ENCODE peak calls at places on chromosomes 4 and X, in ten cellular contexts. Y is psoas muscle, O is stomach, S is IMR-90, W is neural progenitor cell, T is cardiac muscle cell, C is testis, U is thoracic aorta, Z is left lung, L is PC-3. N is an unnamed sample.

GRCh38 chr4:81687470-81687869 is 215.8 kb upstream of the RASGEF1B start:
- DNase-seq in Z (no peak), O (no peak), U (no peak), C (no peak), T (no peak), S (no peak), L (no peak), Y (no peak), W (no peak), N (no peak)

GRCh38 chrX:22135171-22135711 is 103.1 kb downstream of the PHEX start:
- DNase-seq in T (peak), O (no peak), C (no peak), W (no peak), L (peak), U (no peak), Z (no peak), S (peak), Y (no peak), N (no peak)

GRCh38 chrX:69556094-69557011 is 52.2 kb downstream of the NALF2 start:
- DNase-seq in W (no peak), T (peak), S (no peak), U (no peak), C (peak), O (no peak), Y (no peak), Z (no peak), L (peak), N (no peak)

GRCh38 chr4:8644966-8645752 is 52.6 kb downstream of the CPZ start:
- DNase-seq in C (no peak), T (no peak), U (no peak), Y (no peak), Z (peak), L (no peak), W (no peak), O (peak), S (no peak), N (no peak)

GRCh38 chrX:103722505-103722904 is 11.8 kb downstream of the TMEM31 start:
- DNase-seq in T (no peak), Z (no peak), L (no peak), Y (no peak), S (peak), W (no peak), U (no peak), O (no peak), C (peak), N (no peak)

GRCh38 chrX:105260291-105261043 is 40.0 kb upstream of the TEX13A start:
- DNase-seq in W (no peak), L (no peak), O (no peak), U (no peak), S (no peak), Y (no peak), T (no peak), Z (no peak), C (peak), N (peak)

GRCh38 chr4:80268081-80268823 is 1.8 kb downstream of the FGF5 start:
- DNase-seq in O (no peak), T (peak), L (no peak), Z (peak), C (no peak), U (no peak), Y (no peak), W (peak), S (peak), N (no peak)

GRCh38 chr4:186351672-186352194 is 85.7 kb downstream of the F11 start:
- DNase-seq in C (no peak), L (no peak), U (no peak), S (no peak), O (no peak), W (no peak), Z (no peak), Y (no peak), T (no peak), N (no peak)

GRCh38 chr4:89914609-89915008 is 20.0 kb downstream of the MMRN1 start:
- DNase-seq in S (no peak), Y (no peak), U (no peak), O (no peak), W (no peak), T (no peak), C (no peak), L (peak), Z (no peak), N (no peak)

GRCh38 chrX:119870626-119871131 is 854 bp downstream of the RNF113A start:
- DNase-seq in W (peak), S (peak), Y (no peak), C (peak), L (peak), Z (no peak), T (peak), O (no peak), U (no peak), N (no peak)

GRCh38 chrX:16786791-16787735 is 797 bp downstream of the TXLNG start:
- DNase-seq in Y (peak), S (no peak), T (peak), Z (peak), W (peak), C (no peak), L (peak), U (no peak), O (no peak), N (no peak)

GRCh38 chrX:77899081-77899828 is at the start of gene COX7B:
- DNase-seq in Y (peak), S (peak), W (peak), U (peak), T (peak), L (peak), C (peak), O (peak), Z (no peak), N (no peak)

GRCh38 chr4:25792200-25792791 is 70.5 kb downstream of the SEL1L3 start:
- DNase-seq in Y (no peak), S (no peak), Z (no peak), W (peak), U (no peak), L (peak), T (peak), O (peak), C (peak), N (no peak)

GRCh38 chr4:98232202-98232601 is 29.0 kb upstream of the RAP1GDS1 start:
- DNase-seq in W (no peak), C (no peak), S (peak), T (no peak), Z (no peak), O (no peak), Y (no peak), L (peak), U (no peak), N (no peak)

GRCh38 chrX:14032383-14032782 is 2.7 kb upstream of the GEMIN8 start:
- DNase-seq in L (peak), C (peak), Y (no peak), S (peak), U (no peak), O (peak), Z (no peak), W (peak), T (peak), N (peak)

GRCh38 chr4:86223472-86223871 is 136.4 kb downstream of the MAPK10 start:
- DNase-seq in O (no peak), Y (no peak), T (no peak), U (no peak), S (peak), W (peak), Z (no peak), C (no peak), L (peak), N (no peak)

GRCh38 chr4:143700060-143700419 is 435 bp downstream of the FREM3 start:
- DNase-seq in U (no peak), Y (peak), T (peak), O (no peak), W (peak), S (no peak), C (no peak), L (no peak), Z (peak), N (peak)

GRCh38 chr4:139912423-139912822 is 241.6 kb downstream of the MAML3 start:
- DNase-seq in W (no peak), U (no peak), Y (no peak), L (no peak), Z (no peak), S (peak), C (peak), T (no peak), O (no peak), N (no peak)

GRCh38 chr4:80694178-80694577 is 336.3 kb upstream of the BMP3 start:
- DNase-seq in Y (no peak), L (peak), T (no peak), C (no peak), U (no peak), S (no peak), O (no peak), W (no peak), Z (no peak), N (no peak)

GRCh38 chr4:114615435-114615834 is 16.8 kb downstream of the UGT8 start:
- DNase-seq in L (no peak), O (no peak), T (no peak), Z (no peak), W (no peak), S (no peak), U (no peak), Y (no peak), C (no peak), N (no peak)

GRCh38 chr4:105992641-105993305 is 97.5 kb downstream of the NPNT start:
- DNase-seq in L (peak), T (no peak), Y (no peak), U (no peak), Z (no peak), S (no peak), C (no peak), O (no peak), W (no peak), N (no peak)

GRCh38 chrX:120251471-120252011 is 929 bp downstream of the ZBTB33 start:
- DNase-seq in O (peak), C (peak), U (no peak), S (peak), W (peak), T (peak), L (peak), Y (no peak), Z (no peak), N (peak)

GRCh38 chr4:86357608-86358007 is 2.2 kb downstream of the MAPK10 start:
- DNase-seq in T (no peak), U (no peak), Z (no peak), O (no peak), S (no peak), L (no peak), W (no peak), Y (no peak), C (no peak), N (no peak)

GRCh38 chr4:150217192-150217591 is 138.9 kb downstream of the DCLK2 start:
- DNase-seq in W (peak), T (peak), C (no peak), Y (no peak), O (no peak), L (peak), U (no peak), Z (no peak), S (peak), N (no peak)

GRCh38 chrX:69173906-69174305 is 8.7 kb upstream of the PJA1 start:
- DNase-seq in L (no peak), Y (no peak), O (no peak), U (no peak), C (no peak), T (no peak), S (no peak), Z (no peak), W (peak), N (no peak)

GRCh38 chr4:148044889-148045352 is 313.0 kb downstream of the ARHGAP10 start:
- DNase-seq in O (no peak), L (no peak), S (no peak), W (no peak), C (no peak), Z (no peak), Y (no peak), U (no peak), T (no peak), N (no peak)

GRCh38 chrX:140975472-140975871 is 26.9 kb upstream of the SPANXB1 start:
- DNase-seq in Y (no peak), W (no peak), T (no peak), O (no peak), C (no peak), U (no peak), Z (no peak), L (no peak), S (no peak), N (no peak)

GRCh38 chr4:38785041-38785790 is 2.4 kb upstream of the TLR10 start:
- DNase-seq in L (no peak), U (no peak), W (no peak), Z (no peak), Y (no peak), S (no peak), T (no peak), C (no peak), O (no peak), N (no peak)

GRCh38 chr4:38781854-38782261 is 932 bp downstream of the TLR10 start:
- DNase-seq in S (no peak), Z (no peak), Y (no peak), W (no peak), U (no peak), C (no peak), O (no peak), L (no peak), T (no peak), N (no peak)

GRCh38 chr4:38783109-38783460 is 295 bp upstream of the TLR10 start:
- DNase-seq in Y (no peak), Z (no peak), T (no peak), L (no peak), W (no peak), S (no peak), U (no peak), C (no peak), O (no peak), N (no peak)

GRCh38 chr4:38784141-38784540 is 1.4 kb upstream of the TLR10 start:
- DNase-seq in O (no peak), C (no peak), Y (no peak), Z (no peak), W (no peak), L (no peak), S (no peak), T (no peak), U (no peak), N (no peak)

DNA sequence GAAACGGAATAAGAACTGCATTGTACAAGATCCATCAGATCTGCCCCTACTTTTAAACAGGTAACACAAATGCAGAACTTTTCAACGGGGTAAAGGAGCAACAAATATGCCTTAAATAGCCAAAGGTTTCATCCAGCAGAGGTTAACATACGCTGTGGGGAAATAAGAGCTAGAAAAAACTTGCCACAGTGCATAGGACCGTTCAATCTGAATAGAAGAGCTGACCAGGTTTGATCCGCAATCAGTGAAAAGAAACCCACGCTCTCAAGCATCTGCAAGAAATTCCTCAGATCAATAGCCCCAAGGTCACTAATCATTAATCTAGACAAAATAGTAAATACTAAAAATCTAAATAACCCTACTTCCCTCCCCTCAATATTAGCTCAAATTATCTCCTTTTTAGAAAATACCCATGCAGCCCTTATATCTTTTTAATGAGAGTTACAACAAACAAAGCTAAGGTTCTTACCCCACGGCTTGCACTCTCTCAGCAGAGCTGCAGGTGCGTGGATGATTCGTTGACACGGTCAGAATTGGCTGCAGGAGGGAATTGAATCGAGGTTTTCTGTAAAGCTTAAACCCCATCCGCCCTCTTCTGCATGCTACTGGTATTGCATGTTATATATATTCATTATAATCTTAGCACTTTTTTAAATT is at the start of gene TLR10:
- DNase-seq in Y (no peak), Z (no peak), S (peak), W (peak), O (peak), L (peak), U (no peak), T (peak), C (peak), N (peak)
- TF ChIP-seq CTCF in Y (peak), Z (peak), S (peak), W (peak), O (peak), L (peak), U (peak), T (peak), C (peak), N (peak)

DNA sequence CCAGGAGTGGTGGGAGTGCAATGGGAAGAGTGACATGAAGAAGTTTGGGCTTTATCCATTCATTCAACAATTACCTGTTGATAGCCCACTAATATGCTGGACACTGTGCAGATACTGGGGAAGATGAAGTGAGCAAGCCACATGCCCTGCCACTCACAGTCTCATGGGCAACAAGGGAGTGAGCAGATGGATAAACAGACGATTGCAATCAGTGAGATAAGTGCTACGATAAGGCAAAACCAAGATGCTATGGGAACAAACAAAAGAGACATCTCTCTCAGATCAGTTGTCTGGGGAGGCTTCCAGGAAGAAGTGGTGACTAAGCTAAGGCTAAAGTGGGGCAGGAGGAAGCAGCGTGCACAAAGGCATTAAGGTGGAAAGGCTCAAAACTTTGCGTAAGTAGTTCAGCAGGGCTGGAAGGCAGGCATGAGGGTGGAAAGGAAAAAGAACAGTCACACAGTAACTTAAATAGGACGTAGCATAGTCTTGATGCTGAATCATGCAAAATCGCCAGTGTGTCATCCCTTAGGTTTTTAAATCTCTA is 31.7 kb downstream of the GAB3 start:
- DNase-seq in U (no peak), T (no peak), Z (no peak), Y (no peak), S (peak), W (no peak), C (no peak), L (peak), O (no peak), N (no peak)
- H3K4me3 ChIP-seq in U (no peak), T (no peak), Z (no peak), Y (no peak), S (no peak), W (no peak), C (no peak), L (no peak), O (no peak), N (no peak)

DNA sequence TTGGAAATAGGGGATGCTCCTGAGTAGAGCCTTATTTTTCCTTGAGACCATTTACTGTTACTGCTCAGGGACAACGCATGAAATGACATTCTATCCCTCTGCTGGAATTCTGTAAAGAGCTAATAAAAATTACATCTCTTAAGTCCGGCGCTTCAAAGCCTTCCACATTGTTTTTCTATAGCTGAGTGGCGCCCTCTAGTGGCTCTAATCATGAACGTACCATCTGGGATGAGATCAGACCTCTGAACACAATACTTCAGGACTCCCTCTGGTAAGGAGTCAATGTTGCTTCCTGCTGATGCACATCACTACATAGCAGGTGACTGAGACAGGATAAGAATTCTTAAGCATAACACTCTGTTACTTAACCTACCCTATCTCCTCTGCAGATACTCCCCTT is 6.0 kb downstream of the HMGN5 start:
- DNase-seq in U (no peak), L (peak), Z (no peak), Y (no peak), T (peak), C (peak), W (peak), O (peak), S (peak), N (no peak)
- H3K27ac ChIP-seq in U (no peak), L (no peak), Z (no peak), Y (no peak), T (no peak), C (no peak), W (no peak), O (no peak), S (no peak), N (no peak)

DNA sequence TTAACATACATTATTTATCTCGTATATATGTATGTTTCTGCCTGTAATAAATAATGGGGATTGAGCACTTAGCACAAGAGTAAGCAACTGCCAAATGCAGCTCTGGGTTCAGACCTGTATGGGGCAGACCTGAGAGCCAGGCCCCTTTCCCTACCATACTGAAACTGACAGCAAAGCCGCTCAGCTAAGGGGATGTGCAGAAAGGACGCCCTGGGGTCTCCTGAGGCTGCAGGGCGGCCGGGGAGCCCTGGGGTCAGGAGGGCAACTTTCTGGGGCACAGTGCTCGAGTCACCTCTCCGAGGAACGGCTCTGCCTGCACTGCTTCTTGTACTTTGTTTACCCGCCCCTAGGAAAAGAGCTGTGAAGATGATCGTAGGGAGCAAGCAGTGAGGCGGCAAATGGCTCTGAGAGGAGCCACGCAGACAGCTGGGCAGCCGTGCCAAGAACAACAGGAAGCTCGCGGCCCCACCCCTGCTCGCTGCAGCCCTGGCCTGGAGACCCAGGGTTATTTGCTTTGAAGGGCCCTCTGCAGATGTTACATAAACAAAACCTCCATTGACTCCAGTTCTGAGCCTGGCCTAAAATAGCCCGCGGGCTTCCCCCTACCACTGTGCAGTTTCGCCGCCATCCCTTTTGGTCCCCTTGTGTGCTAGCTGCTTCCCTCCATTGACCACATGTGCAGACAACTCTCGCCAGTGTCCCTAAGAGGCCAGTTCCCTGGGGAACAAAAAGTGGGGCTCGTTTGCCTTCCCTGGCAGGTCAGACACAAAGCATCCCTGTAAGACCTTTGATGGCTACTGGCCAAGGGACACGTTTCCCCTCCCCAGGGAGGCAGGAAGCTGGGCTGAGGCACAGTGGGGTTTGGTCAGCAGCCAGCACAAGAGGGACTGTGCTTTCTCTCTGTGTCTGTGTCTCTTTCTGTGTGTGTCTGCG is 111.3 kb upstream of the LNX1 start:
- DNase-seq in Z (peak), C (peak), S (peak), W (peak), T (peak), U (peak), Y (peak), O (peak), L (peak), N (peak)
- TF ChIP-seq CTCF in Z (no peak), C (no peak), S (peak), W (peak), T (no peak), U (no peak), Y (peak), O (no peak), L (peak), N (no peak)

N was measured in heart right ventricle.